ENCODE peak calls at places on chromosomes 16 and 17, in six cellular contexts. Z is GM23338; J is AG10803; F is Calu3; N is activated CD8-positive, alpha-beta T cell treated with anti-CD3 and anti-CD28 coated beads, Interleukin-2, amount 10 ng/mL, durations not matched to agents 7 days and 5 days; B is iris pigment epithelial cell. E is an unnamed sample.
A peak's percentile ranks its signal among the peaks of the same experiment; 100 is the strongest.

GRCh38 chr16:2432801-2433505 is 3.7 kb downstream of the CCNF start:
- DNase-seq in Z (no peak), J (no peak), F (no peak), N (no peak), B (no peak), E (no peak)

GRCh38 chr17:78884148-78884870 is 18.7 kb downstream of the CEP295NL start:
- DNase-seq in Z (peak; percentile 31), J (no peak), F (peak; percentile 26), N (no peak), B (no peak), E (no peak)

GRCh38 chr16:49972280-49972679 is 52.7 kb upstream of the CNEP1R1 start:
- DNase-seq in Z (no peak), J (no peak), F (no peak), N (no peak), B (no peak), E (no peak)

GRCh38 chr17:46940692-46941404 is 17.9 kb downstream of the GOSR2 start:
- DNase-seq in Z (peak; percentile 91), J (peak; percentile 77), F (peak; percentile 90), N (peak; percentile 81), B (peak; percentile 74), E (peak; percentile 40)

GRCh38 chr16:48556913-48557351 is 53.0 kb downstream of the N4BP1 start:
- DNase-seq in Z (no peak), J (peak; percentile 63), F (no peak), N (peak; percentile 34), B (peak; percentile 80), E (no peak)

GRCh38 chr16:23893976-23894375 is 58.2 kb downstream of the PRKCB start:
- DNase-seq in Z (no peak), J (no peak), F (no peak), N (no peak), B (no peak), E (no peak)

GRCh38 chr17:31073411-31073810 is 21.4 kb upstream of the NF1 start:
- DNase-seq in Z (no peak), J (no peak), F (no peak), N (no peak), B (no peak), E (no peak)

GRCh38 chr16:54503436-54503835 is 216.8 kb upstream of the IRX3 start:
- DNase-seq in Z (no peak), J (peak; percentile 85), F (no peak), N (no peak), B (no peak), E (no peak)

GRCh38 chr17:22503322-22503899 is 811.1 kb downstream of the KCNJ18 start:
- DNase-seq in Z (no peak), J (no peak), F (no peak), N (no peak), B (no peak), E (no peak)

GRCh38 chr17:38867179-38867994 is 2.5 kb upstream of the LASP1 start:
- DNase-seq in Z (peak; percentile 79), J (peak; percentile 68), F (peak; percentile 96), N (peak; percentile 84), B (peak; percentile 67), E (peak; percentile 58)